ENCODE peak calls at places on chromosomes 3 and 15, in five cellular contexts. N is H9, M is neuronal stem cell, T is H1, E is mesenchymal stem cell. V is an unnamed sample.

GRCh38 chr15:85527907-85528306 is 147.5 kb downstream of the AKAP13 start:
- DNase-seq in M (no peak), T (no peak), E (peak), N (no peak), V (peak)

GRCh38 chr15:61839541-61839940 is 220.7 kb downstream of the VPS13C start:
- DNase-seq in E (peak), T (no peak), N (no peak), M (no peak), V (no peak)

GRCh38 chr3:138457863-138458735 is 23.7 kb downstream of the ESYT3 start:
- DNase-seq in T (no peak), E (no peak), M (no peak), N (peak), V (no peak)

GRCh38 chr3:5634411-5634810 is 446.9 kb downstream of the EDEM1 start:
- DNase-seq in T (no peak), M (no peak), N (peak), E (no peak), V (peak)

GRCh38 chr3:196518999-196519737 is 4.0 kb upstream of the SMCO1 start:
- DNase-seq in M (no peak), N (peak), E (peak), T (peak), V (peak)

GRCh38 chr3:25689226-25689625 is 24.5 kb upstream of the TOP2B start:
- DNase-seq in E (no peak), T (no peak), N (no peak), M (no peak), V (no peak)

GRCh38 chr15:66772967-66773873 is 71.2 kb downstream of the SMAD6 start:
- DNase-seq in E (no peak), N (no peak), M (peak), T (no peak), V (no peak)

GRCh38 chr15:58562135-58562534 is 130.3 kb downstream of the LIPC start:
- DNase-seq in M (no peak), E (no peak), N (no peak), T (no peak), V (no peak)

GRCh38 chr3:65858749-65859148 is 180.0 kb downstream of the MAGI1 start:
- DNase-seq in N (no peak), M (no peak), T (no peak), E (no peak), V (no peak)

GRCh38 chr3:33299395-33300081 is 22.3 kb downstream of the FBXL2 start:
- DNase-seq in T (no peak), N (no peak), M (no peak), E (peak), V (no peak)

GRCh38 chr3:62201438-62202035 is 171.8 kb downstream of the FEZF2 start:
- DNase-seq in N (no peak), T (no peak), M (peak), E (peak), V (peak)

GRCh38 chr3:35929158-35929557 is 289.8 kb downstream of the ARPP21 start:
- DNase-seq in E (no peak), N (no peak), T (no peak), M (no peak), V (no peak)

GRCh38 chr3:8767667-8768363 is 1.6 kb downstream of the OXTR start:
- DNase-seq in E (no peak), N (peak), T (peak), M (no peak), V (peak)

GRCh38 chr3:183698760-183699159 is 1.2 kb downstream of the YEATS2 start:
- DNase-seq in N (no peak), M (no peak), T (no peak), E (peak), V (peak)

GRCh38 chr3:32843504-32844321 is 25.9 kb downstream of the TRIM71 start:
- DNase-seq in N (peak), M (peak), T (peak), E (no peak), V (no peak)

GRCh38 chr15:31858026-31858425 is 172.3 kb upstream of the CHRNA7 start:
- DNase-seq in E (no peak), N (no peak), M (no peak), T (no peak), V (no peak)

GRCh38 chr15:31852933-31853332 is 177.4 kb upstream of the CHRNA7 start:
- DNase-seq in M (no peak), N (no peak), E (no peak), T (no peak), V (no peak)

GRCh38 chr15:31857194-31857593 is 173.1 kb upstream of the CHRNA7 start:
- DNase-seq in E (no peak), N (peak), M (no peak), T (peak), V (no peak)

GRCh38 chr15:31856581-31856980 is 173.7 kb upstream of the CHRNA7 start:
- DNase-seq in T (no peak), N (no peak), M (no peak), E (no peak), V (no peak)

DNA sequence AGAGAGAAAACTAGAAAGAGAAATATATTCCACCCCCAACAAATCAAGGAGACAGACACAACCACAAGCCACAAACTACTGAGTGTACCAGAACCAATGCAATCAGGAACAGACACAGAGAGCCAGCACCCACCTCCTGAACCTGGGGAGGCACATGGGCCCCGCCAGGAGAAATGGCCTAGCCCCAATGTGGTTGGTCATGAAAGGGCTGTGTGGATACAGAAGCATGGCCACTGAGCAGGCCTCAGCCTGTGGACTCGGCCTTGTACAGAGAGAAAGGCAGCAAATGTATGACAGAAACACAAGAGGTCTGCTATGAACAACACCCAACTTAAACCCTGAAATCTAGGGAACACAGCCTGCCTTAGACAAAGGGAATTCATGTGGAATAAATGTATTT is 176.9 kb upstream of the CHRNA7 start:
- DNase-seq in M (no peak), T (no peak), E (no peak), N (no peak), V (no peak)
- H2BK12ac ChIP-seq in M (no peak), T (no peak), E (no peak), N (no peak), V (no peak)

GRCh38 chr3:143002083-143002712 is 828 bp downstream of the U2SURP start:
- DNase-seq in E (peak), N (no peak), T (no peak), M (no peak), V (no peak)
- H2AK5ac ChIP-seq in E (no peak), N (no peak), T (no peak), M (peak), V (no peak)

DNA sequence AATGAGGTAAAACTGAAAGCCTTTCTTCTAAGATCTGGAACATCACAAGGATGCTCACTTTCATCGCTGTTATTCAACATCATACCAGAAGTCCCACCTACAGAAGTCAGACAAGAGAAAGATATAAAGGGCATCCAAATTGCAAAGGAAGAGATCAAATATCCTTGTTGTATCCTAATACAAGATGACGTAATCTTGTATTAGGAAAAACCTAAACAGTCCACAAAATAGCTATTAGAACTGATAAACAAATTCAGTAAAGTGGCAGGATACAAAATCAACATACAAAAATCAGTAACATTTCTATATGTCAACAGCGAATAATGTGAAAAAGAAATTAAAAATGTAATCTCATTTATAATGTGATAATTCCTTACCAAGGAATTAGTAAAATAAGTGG is 195.1 kb upstream of the CBLB start:
- DNase-seq in N (no peak), E (no peak), T (no peak), M (no peak), V (no peak)
- H2BK12ac ChIP-seq in N (no peak), E (no peak), T (no peak), M (no peak), V (no peak)

GRCh38 chr3:123024056-123024455 is 3.5 kb downstream of the SEMA5B start:
- DNase-seq in N (no peak), T (no peak), M (no peak), E (no peak), V (no peak)
- H2AK5ac ChIP-seq in N (no peak), T (peak), M (no peak), E (no peak), V (no peak)

V was measured in trophoblast cell.